ENCODE peak calls at places on chromosomes 11 and 22, in four cellular contexts. V is heart left ventricle, G is myocyte, B is DMS153. R is an unnamed sample.

GRCh38 chr11:3995949-3996554 is 98.5 kb upstream of the RRM1 start:
- DNase-seq in V (no peak), G (peak; percentile 33), B (no peak), R (peak; percentile 11)

GRCh38 chr22:49956418-49956770 is 4.2 kb upstream of the PIM3 start:
- DNase-seq in V (peak; percentile 55), G (peak; percentile 64), B (no peak), R (peak; percentile 98)

GRCh38 chr11:119403021-119403420 is 20.0 kb downstream of the THY1 start:
- DNase-seq in V (no peak), G (peak; percentile 65), B (no peak), R (no peak)

GRCh38 chr11:69215784-69216415 is 60.2 kb downstream of the SMIM38 start:
- DNase-seq in V (no peak), G (peak; percentile 38), B (no peak), R (no peak)

GRCh38 chr22:26321469-26321913 is 107.6 kb upstream of the ASPHD2 start:
- DNase-seq in V (no peak), G (peak; percentile 87), B (no peak), R (no peak)

GRCh38 chr11:118908264-118908663 is 17.5 kb downstream of the BCL9L start:
- DNase-seq in V (peak; percentile 58), G (no peak), B (no peak), R (no peak)

GRCh38 chr11:57358991-57359390 is 20.8 kb downstream of the P2RX3 start:
- DNase-seq in V (no peak), G (no peak), B (no peak), R (no peak)

GRCh38 chr22:37843746-37844089 is 416 bp downstream of the ANKRD54 start:
- DNase-seq in V (no peak), G (no peak), B (peak; percentile 40), R (no peak)

R was measured in SJCRH30.